ENCODE peak calls at places on chromosomes 7 and 10, in ten cellular contexts. L, A, B, D, Z, G, I, R, S and C are unnamed samples.

GRCh38 chr7:105776068-105776790 is 100.2 kb downstream of the ATXN7L1 start:
- DNase-seq in A (peak; percentile 84), S (peak; percentile 98), B (peak; percentile 99), I (no peak), R (no peak), Z (peak; percentile 85), G (peak; percentile 24), D (peak; percentile 96), L (no peak), C (peak; percentile 39)

GRCh38 chr7:91784469-91784868 is 96.0 kb downstream of the MTERF1 start:
- DNase-seq in L (no peak), R (no peak), G (no peak), I (peak; percentile 21), B (peak; percentile 39), D (peak; percentile 53), Z (no peak), A (no peak), S (peak; percentile 21), C (no peak)

GRCh38 chr7:91064938-91065337 is 199.3 kb upstream of the FZD1 start:
- DNase-seq in B (peak; percentile 29), I (no peak), S (no peak), Z (no peak), D (peak; percentile 83), A (no peak), L (no peak), R (no peak), G (no peak), C (no peak)

GRCh38 chr10:71460615-71461014 is 63.9 kb downstream of the CDH23 start:
- DNase-seq in B (no peak), I (no peak), Z (no peak), D (no peak), G (no peak), S (no peak), A (no peak), R (no peak), L (no peak), C (no peak)

GRCh38 chr7:151876112-151876898 is 610 bp downstream of the PRKAG2 start:
- DNase-seq in Z (peak; percentile 93), D (peak; percentile 28), A (peak; percentile 90), R (peak; percentile 67), L (peak; percentile 74), G (peak; percentile 86), B (peak; percentile 42), I (no peak), S (peak; percentile 46), C (peak; percentile 86)

GRCh38 chr7:13028731-13029099 is 341.3 kb downstream of the ARL4A start:
- DNase-seq in B (no peak), Z (no peak), L (no peak), G (no peak), R (no peak), D (no peak), A (no peak), I (no peak), S (no peak), C (no peak)

GRCh38 chr10:118568327-118568848 is 27.1 kb downstream of the PRLHR start:
- DNase-seq in G (no peak), A (no peak), I (peak; percentile 71), D (peak; percentile 36), B (peak; percentile 84), R (peak; percentile 62), L (peak; percentile 52), Z (no peak), S (peak; percentile 65), C (peak; percentile 35)

GRCh38 chr10:128000660-128001059 is 93.8 kb downstream of the PTPRE start:
- DNase-seq in Z (peak; percentile 28), A (no peak), B (no peak), R (no peak), L (no peak), I (no peak), G (peak; percentile 47), D (peak; percentile 45), S (peak; percentile 28), C (no peak)

GRCh38 chr7:45874408-45875131 is 1.7 kb upstream of the CCDC201 start:
- DNase-seq in S (peak; percentile 87), G (no peak), L (no peak), D (peak; percentile 63), B (peak; percentile 48), Z (no peak), R (no peak), I (no peak), A (no peak), C (no peak)

GRCh38 chr10:4058514-4059029 is 273.6 kb upstream of the KLF6 start:
- DNase-seq in I (no peak), A (no peak), G (no peak), B (no peak), D (no peak), R (no peak), Z (no peak), S (no peak), L (no peak), C (no peak)

GRCh38 chr10:4062072-4062471 is 277.1 kb upstream of the KLF6 start:
- DNase-seq in A (no peak), R (no peak), D (no peak), L (no peak), B (no peak), S (no peak), Z (no peak), I (no peak), G (no peak), C (no peak)

GRCh38 chr10:4059471-4060138 is 274.6 kb upstream of the KLF6 start:
- DNase-seq in I (no peak), Z (no peak), S (no peak), R (peak; percentile 39), L (peak; percentile 24), D (no peak), G (no peak), A (no peak), B (no peak), C (no peak)

GRCh38 chr10:4062751-4063150 is 277.7 kb upstream of the KLF6 start:
- DNase-seq in L (no peak), G (no peak), A (no peak), B (peak; percentile 71), R (no peak), Z (no peak), D (no peak), S (no peak), I (no peak), C (no peak)

GRCh38 chr10:4061441-4061951 is 276.5 kb upstream of the KLF6 start:
- DNase-seq in S (peak; percentile 39), A (peak; percentile 60), I (no peak), Z (peak; percentile 91), R (no peak), B (peak; percentile 38), G (peak; percentile 35), L (no peak), D (no peak), C (peak; percentile 80)
- H3K27ac ChIP-seq in S (no peak overlapping the region), A (no peak overlapping the region), I (no peak overlapping the region), Z (peak overlapping the region; percentile 71), R (no peak overlapping the region), B (no peak overlapping the region), G (no peak overlapping the region), L (no peak overlapping the region), D (no peak overlapping the region), C (peak overlapping the region; percentile 80)

DNA sequence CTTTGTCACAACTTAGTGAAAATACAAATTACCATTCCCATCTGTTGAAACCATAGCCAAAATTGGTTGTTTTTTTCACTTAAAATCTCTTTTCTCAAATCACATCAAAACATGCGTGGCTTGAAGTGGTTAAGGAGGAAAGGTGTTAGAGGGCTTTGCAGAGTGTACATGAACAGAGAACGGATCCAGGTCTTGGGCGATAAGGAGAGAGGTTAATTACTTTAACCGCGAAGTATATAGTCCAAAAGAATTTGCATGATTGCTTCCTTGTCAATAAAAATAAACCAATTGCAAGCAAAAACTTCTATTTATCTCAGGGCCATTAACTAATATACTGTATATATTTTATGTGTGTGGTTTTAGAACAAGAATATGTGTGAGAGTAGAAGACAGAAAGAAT is 813.9 kb upstream of the SORCS1 start:
- DNase-seq in I (no peak), L (no peak), S (no peak), B (no peak), D (no peak), R (no peak), G (no peak), Z (no peak), A (no peak), C (no peak)
- H3K4me1 ChIP-seq in I (no peaks in the 10 kb centered on the region), L (no peaks in the 10 kb centered on the region), S (no peaks in the 10 kb centered on the region), B (no peaks in the 10 kb centered on the region), D (no peaks in the 10 kb centered on the region), R (no peaks in the 10 kb centered on the region), G (no peaks in the 10 kb centered on the region), Z (no peaks in the 10 kb centered on the region), A (no peaks in the 10 kb centered on the region), C (no peaks in the 10 kb centered on the region)

GRCh38 chr7:72152171-72153131 is 259.7 kb downstream of the CALN1 start:
- DNase-seq in A (no peak), L (no peak), B (no peak), D (no peak), I (no peak), S (no peak), G (no peak), Z (no peak), R (no peak), C (no peak)
- H3K27ac ChIP-seq in A (no peak overlapping the region), L (no peak overlapping the region), B (no peak overlapping the region), D (no peak overlapping the region), I (no peak overlapping the region), S (no peak overlapping the region), G (no peak overlapping the region), Z (peak overlapping the region; percentile 21), R (no peak overlapping the region), C (peak overlapping the region; percentile 8)

GRCh38 chr10:45000138-45000763 is 472 bp upstream of the ZNF22 start:
- DNase-seq in Z (peak; percentile 95), R (no peak), D (no peak), L (no peak), S (peak; percentile 36), I (no peak), B (peak; percentile 17), G (peak; percentile 84), A (peak; percentile 73), C (peak; percentile 52)

GRCh38 chr10:45003432-45004000 is 2.8 kb downstream of the ZNF22 start:
- DNase-seq in G (no peak), D (no peak), S (no peak), B (no peak), L (no peak), Z (no peak), A (no peak), I (no peak), R (no peak), C (no peak)

GRCh38 chr10:44998146-44998631 is 2.5 kb upstream of the ZNF22 start:
- DNase-seq in Z (peak; percentile 75), G (no peak), A (peak; percentile 25), L (no peak), R (no peak), S (no peak), D (no peak), I (no peak), B (no peak), C (no peak)

GRCh38 chr10:45001382-45002148 is 842 bp downstream of the ZNF22 start:
- DNase-seq in B (peak; percentile 57), Z (peak; percentile 83), A (peak; percentile 63), S (peak; percentile 77), G (peak; percentile 75), L (peak; percentile 56), I (peak; percentile 75), D (peak; percentile 78), R (peak; percentile 50), C (peak; percentile 66)

DNA sequence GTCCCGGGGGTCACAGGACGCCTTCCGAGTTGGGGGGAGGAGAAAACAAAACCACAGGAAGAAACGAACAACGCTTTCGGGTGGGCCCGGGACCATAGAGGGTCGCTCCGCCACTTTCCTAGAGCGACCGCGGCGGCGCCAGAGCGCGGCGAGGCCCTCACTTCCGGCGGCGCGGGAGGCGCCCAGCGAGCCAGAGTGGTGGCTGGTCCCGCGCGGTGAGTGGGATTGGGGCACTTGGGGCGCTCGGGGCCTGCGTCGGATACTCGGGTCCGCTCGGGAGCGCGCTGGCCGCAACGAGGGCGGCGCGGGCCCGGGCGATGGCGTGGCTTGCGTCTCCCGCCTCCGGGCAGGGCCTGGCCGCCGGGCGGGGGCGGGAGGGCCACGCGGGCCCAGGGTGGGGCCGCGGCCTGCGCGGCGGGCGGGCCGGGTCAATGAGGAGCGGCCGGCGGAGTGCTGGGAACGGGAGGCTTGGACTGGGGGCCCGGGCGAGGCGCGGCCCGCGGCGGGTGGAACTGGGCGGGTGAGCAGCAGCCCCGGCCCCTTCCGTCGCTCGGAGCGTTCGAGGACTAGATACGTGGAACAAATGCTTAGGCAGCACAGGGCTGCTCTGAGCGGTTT is at the start of gene ZNF22:
- DNase-seq in D (peak; percentile 44), A (peak; percentile 86), S (peak; percentile 56), I (peak; percentile 69), B (peak; percentile 57), R (peak; percentile 64), Z (peak; percentile 82), G (peak; percentile 80), L (peak; percentile 74), C (peak; percentile 74)
- H3K4me1 ChIP-seq in D (peaks cover 11% of the 10 kb centered on the region), A (peaks cover 19% of the 10 kb centered on the region), S (peaks cover 16% of the 10 kb centered on the region), I (peaks cover 7% of the 10 kb centered on the region), B (peaks cover 7% of the 10 kb centered on the region), R (peaks cover 21% of the 10 kb centered on the region), Z (no peaks in the 10 kb centered on the region), G (peaks cover 82% of the 10 kb centered on the region), L (peaks cover 32% of the 10 kb centered on the region), C (peaks cover 35% of the 10 kb centered on the region)